ENCODE peak calls at places on chromosomes 3 and 15, in seven cellular contexts. D is Panc1; J is DND-41; G is amygdala; A is hypothalamus; P is CD8-positive, alpha-beta memory T cell; L is NCI-H510A treated with DMSO at 0.1 percent for 48 hours. U is an unnamed sample.

GRCh38 chr3:127456471-127457093 is 134.0 kb downstream of the TPRA1 start:
- DNase-seq in D (no peak), J (no peak), G (no peak), A (no peak), P (no peak), L (no peak), U (no peak)

GRCh38 chr3:150766742-150767141 is 3.8 kb upstream of the SIAH2 start:
- DNase-seq in D (no peak), J (no peak), G (no peak), A (no peak), P (no peak), L (no peak), U (no peak)

GRCh38 chr3:180306691-180307090 is 270.0 kb upstream of the PEX5L start:
- DNase-seq in D (no peak), J (no peak), G (no peak), A (no peak), P (no peak), L (peak), U (no peak)

GRCh38 chr3:105523496-105523895 is 156.8 kb downstream of the ALCAM start:
- DNase-seq in D (no peak), J (no peak), G (no peak), A (no peak), P (no peak), L (no peak), U (no peak)

GRCh38 chr3:170907519-170908234 is 760 bp downstream of the EIF5A2 start:
- DNase-seq in D (no peak), J (no peak), G (no peak), A (peak), P (no peak), L (no peak), U (peak)

GRCh38 chr15:65365229-65365628 is 12.6 kb downstream of the IGDCC3 start:
- DNase-seq in D (no peak), J (no peak), G (no peak), A (no peak), P (no peak), L (no peak), U (no peak)

GRCh38 chr3:69368129-69368741 is 17.7 kb downstream of the FRMD4B start:
- DNase-seq in D (no peak), J (peak), G (no peak), A (no peak), P (peak), L (no peak), U (peak)

GRCh38 chr3:59115355-59116136 is 65.7 kb upstream of the CFAP20DC start:
- DNase-seq in D (no peak), J (no peak), G (no peak), A (no peak), P (no peak), L (no peak), U (no peak)

GRCh38 chr3:65642903-65643302 is 395.8 kb downstream of the MAGI1 start:
- DNase-seq in D (no peak), J (no peak), G (no peak), A (no peak), P (no peak), L (no peak), U (no peak)

GRCh38 chr15:62573856-62574255 is 408.8 kb upstream of the C2CD4B start:
- DNase-seq in D (no peak), J (no peak), G (no peak), A (no peak), P (no peak), L (no peak), U (no peak)

GRCh38 chr15:64013179-64014043 is 32.9 kb downstream of the DAPK2 start:
- DNase-seq in D (no peak), J (no peak), G (no peak), A (no peak), P (no peak), L (no peak), U (no peak)